ENCODE peak calls at places on chromosome 4, in seven cellular contexts. One of them, this sample, is unnamed.

GRCh38 chr4:16083217-16084191 is at the start of gene PROM1:
- DNase-seq in uterus: no peak
- DNase-seq in CD8-positive, alpha-beta T cell: no peak
- DNase-seq in OCI-LY7: no peak
- DNase-seq in colonic mucosa: peak; percentile 60
- DNase-seq in psoas muscle: no peak
- DNase-seq in HCT116: peak; percentile 37
- DNase-seq in this sample: no peak

GRCh38 chr4:174669278-174669677 is 147.0 kb upstream of the HPGD start:
- DNase-seq in uterus: no peak
- DNase-seq in CD8-positive, alpha-beta T cell: no peak
- DNase-seq in OCI-LY7: no peak
- DNase-seq in colonic mucosa: no peak
- DNase-seq in psoas muscle: no peak
- DNase-seq in HCT116: no peak
- DNase-seq in this sample: no peak

GRCh38 chr4:73019462-73020047 is 50.0 kb downstream of the COX18 start:
- DNase-seq in uterus: no peak
- DNase-seq in CD8-positive, alpha-beta T cell: no peak
- DNase-seq in OCI-LY7: peak; percentile 61
- DNase-seq in colonic mucosa: no peak
- DNase-seq in psoas muscle: no peak
- DNase-seq in HCT116: peak; percentile 23
- DNase-seq in this sample: no peak

GRCh38 chr4:111952708-111953107 is 192.5 kb upstream of the FAM241A start:
- DNase-seq in uterus: no peak
- DNase-seq in CD8-positive, alpha-beta T cell: no peak
- DNase-seq in OCI-LY7: no peak
- DNase-seq in colonic mucosa: no peak
- DNase-seq in psoas muscle: no peak
- DNase-seq in HCT116: no peak
- DNase-seq in this sample: no peak

GRCh38 chr4:118033148-118034060 is 882 bp upstream of the NDST3 start:
- DNase-seq in uterus: no peak
- DNase-seq in CD8-positive, alpha-beta T cell: no peak
- DNase-seq in OCI-LY7: no peak
- DNase-seq in colonic mucosa: peak; percentile 63
- DNase-seq in psoas muscle: peak; percentile 60
- DNase-seq in HCT116: peak; percentile 40
- DNase-seq in this sample: no peak

GRCh38 chr4:128715616-128716015 is 93.9 kb upstream of the JADE1 start:
- DNase-seq in uterus: no peak
- DNase-seq in CD8-positive, alpha-beta T cell: no peak
- DNase-seq in OCI-LY7: no peak
- DNase-seq in colonic mucosa: no peak
- DNase-seq in psoas muscle: no peak
- DNase-seq in HCT116: no peak
- DNase-seq in this sample: no peak

GRCh38 chr4:156594619-156595018 is 377.0 kb downstream of the PDGFC start:
- DNase-seq in uterus: peak; percentile 57
- DNase-seq in CD8-positive, alpha-beta T cell: no peak
- DNase-seq in OCI-LY7: no peak
- DNase-seq in colonic mucosa: peak; percentile 36
- DNase-seq in psoas muscle: peak; percentile 47
- DNase-seq in HCT116: no peak
- DNase-seq in this sample: no peak

GRCh38 chr4:47239649-47240048 is 208.3 kb downstream of the GABRB1 start:
- DNase-seq in uterus: no peak
- DNase-seq in CD8-positive, alpha-beta T cell: no peak
- DNase-seq in OCI-LY7: no peak
- DNase-seq in colonic mucosa: no peak
- DNase-seq in psoas muscle: no peak
- DNase-seq in HCT116: no peak
- DNase-seq in this sample: no peak

GRCh38 chr4:26861434-26862186 is 969 bp downstream of the STIM2 start:
- DNase-seq in uterus: peak; percentile 54
- DNase-seq in CD8-positive, alpha-beta T cell: peak; percentile 43
- DNase-seq in OCI-LY7: peak; percentile 97
- DNase-seq in colonic mucosa: peak; percentile 78
- DNase-seq in psoas muscle: peak; percentile 81
- DNase-seq in HCT116: no peak
- DNase-seq in this sample: no peak

GRCh38 chr4:125801373-125801772 is 486.6 kb downstream of the FAT4 start:
- DNase-seq in uterus: no peak
- DNase-seq in CD8-positive, alpha-beta T cell: no peak
- DNase-seq in OCI-LY7: no peak
- DNase-seq in colonic mucosa: no peak
- DNase-seq in psoas muscle: no peak
- DNase-seq in HCT116: no peak
- DNase-seq in this sample: no peak

GRCh38 chr4:152680988-152681731 is 1.4 kb upstream of the TMEM154 start:
- DNase-seq in uterus: no peak
- DNase-seq in CD8-positive, alpha-beta T cell: no peak
- DNase-seq in OCI-LY7: peak; percentile 65
- DNase-seq in colonic mucosa: no peak
- DNase-seq in psoas muscle: no peak
- DNase-seq in HCT116: no peak
- DNase-seq in this sample: no peak

GRCh38 chr4:38759077-38759789 is 23.6 kb downstream of the TLR10 start:
- DNase-seq in uterus: peak; percentile 64
- DNase-seq in CD8-positive, alpha-beta T cell: peak; percentile 38
- DNase-seq in OCI-LY7: peak; percentile 83
- DNase-seq in colonic mucosa: peak; percentile 71
- DNase-seq in psoas muscle: no peak
- DNase-seq in HCT116: no peak
- DNase-seq in this sample: no peak

GRCh38 chr4:111994392-111994791 is 150.9 kb upstream of the FAM241A start:
- DNase-seq in uterus: no peak
- DNase-seq in CD8-positive, alpha-beta T cell: no peak
- DNase-seq in OCI-LY7: no peak
- DNase-seq in colonic mucosa: no peak
- DNase-seq in psoas muscle: no peak
- DNase-seq in HCT116: no peak
- DNase-seq in this sample: no peak

GRCh38 chr4:145883173-145883572 is 55.5 kb downstream of the ZNF827 start:
- DNase-seq in uterus: no peak
- DNase-seq in CD8-positive, alpha-beta T cell: no peak
- DNase-seq in OCI-LY7: no peak
- DNase-seq in colonic mucosa: no peak
- DNase-seq in psoas muscle: no peak
- DNase-seq in HCT116: no peak
- DNase-seq in this sample: no peak

GRCh38 chr4:138561906-138562305 is 319.8 kb upstream of the SLC7A11 start:
- DNase-seq in uterus: no peak
- DNase-seq in CD8-positive, alpha-beta T cell: no peak
- DNase-seq in OCI-LY7: no peak
- DNase-seq in colonic mucosa: no peak
- DNase-seq in psoas muscle: peak; percentile 58
- DNase-seq in HCT116: no peak
- DNase-seq in this sample: no peak

GRCh38 chr4:99506781-99507180 is 4.0 kb upstream of the C4orf17 start:
- DNase-seq in uterus: no peak
- DNase-seq in CD8-positive, alpha-beta T cell: no peak
- DNase-seq in OCI-LY7: no peak
- DNase-seq in colonic mucosa: no peak
- DNase-seq in psoas muscle: no peak
- DNase-seq in HCT116: no peak
- DNase-seq in this sample: no peak

GRCh38 chr4:155578219-155578618 is 88.4 kb upstream of the GUCY1A1 start:
- DNase-seq in uterus: no peak
- DNase-seq in CD8-positive, alpha-beta T cell: no peak
- DNase-seq in OCI-LY7: no peak
- DNase-seq in colonic mucosa: no peak
- DNase-seq in psoas muscle: no peak
- DNase-seq in HCT116: no peak
- DNase-seq in this sample: no peak

GRCh38 chr4:109229028-109229427 is 73.4 kb downstream of the COL25A1 start:
- DNase-seq in uterus: no peak
- DNase-seq in CD8-positive, alpha-beta T cell: no peak
- DNase-seq in OCI-LY7: no peak
- DNase-seq in colonic mucosa: no peak
- DNase-seq in psoas muscle: no peak
- DNase-seq in HCT116: no peak
- DNase-seq in this sample: no peak

GRCh38 chr4:186204611-186205144 is 13.3 kb downstream of the CYP4V2 start:
- DNase-seq in uterus: no peak
- DNase-seq in CD8-positive, alpha-beta T cell: no peak
- DNase-seq in OCI-LY7: no peak
- DNase-seq in colonic mucosa: peak; percentile 59
- DNase-seq in psoas muscle: no peak
- DNase-seq in HCT116: no peak
- DNase-seq in this sample: no peak

GRCh38 chr4:186202490-186203140 is 11.2 kb downstream of the CYP4V2 start:
- DNase-seq in uterus: no peak
- DNase-seq in CD8-positive, alpha-beta T cell: no peak
- DNase-seq in OCI-LY7: no peak
- DNase-seq in colonic mucosa: no peak
- DNase-seq in psoas muscle: no peak
- DNase-seq in HCT116: no peak
- DNase-seq in this sample: no peak

GRCh38 chr4:186201535-186202230 is 10.3 kb downstream of the CYP4V2 start:
- DNase-seq in uterus: no peak
- DNase-seq in CD8-positive, alpha-beta T cell: peak; percentile 14
- DNase-seq in OCI-LY7: peak; percentile 83
- DNase-seq in colonic mucosa: peak; percentile 39
- DNase-seq in psoas muscle: no peak
- DNase-seq in HCT116: peak; percentile 66
- DNase-seq in this sample: no peak

GRCh38 chr4:186203391-186203802 is 12.0 kb downstream of the CYP4V2 start:
- DNase-seq in uterus: peak; percentile 32
- DNase-seq in CD8-positive, alpha-beta T cell: no peak
- DNase-seq in OCI-LY7: no peak
- DNase-seq in colonic mucosa: no peak
- DNase-seq in psoas muscle: no peak
- DNase-seq in HCT116: no peak
- DNase-seq in this sample: no peak

DNA sequence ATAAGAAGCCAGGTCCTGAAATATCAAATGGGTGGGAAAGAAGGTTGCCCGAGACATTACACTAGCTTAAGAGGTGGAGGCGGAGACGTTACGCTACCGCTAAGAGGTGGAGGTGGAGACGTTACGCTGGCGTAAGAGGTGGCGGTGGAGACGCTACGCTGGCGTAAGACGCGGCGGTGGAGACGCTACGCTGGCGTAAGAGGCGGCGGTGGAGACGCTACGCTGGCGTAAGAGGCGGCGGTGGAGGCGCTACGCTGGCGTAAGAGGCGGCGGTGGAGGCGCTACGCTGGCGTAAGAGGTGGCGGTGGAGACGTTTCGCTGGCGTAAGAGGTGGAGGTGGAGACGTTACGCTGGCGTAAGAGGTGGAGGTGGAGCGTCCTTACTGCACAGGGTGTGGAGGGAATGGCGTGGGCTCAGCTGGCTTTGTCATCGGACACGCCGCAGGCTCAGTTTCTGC is 12.8 kb downstream of the CYP4V2 start:
- DNase-seq in uterus: peak; percentile 50
- DNase-seq in CD8-positive, alpha-beta T cell: no peak
- DNase-seq in OCI-LY7: no peak
- DNase-seq in colonic mucosa: no peak
- DNase-seq in psoas muscle: no peak
- DNase-seq in HCT116: peak; percentile 81
- DNase-seq in this sample: no peak
- H3K4me3 ChIP-seq in uterus: no peak overlapping the region
- H3K4me3 ChIP-seq in CD8-positive, alpha-beta T cell: peak overlapping the region; percentile 22
- H3K4me3 ChIP-seq in OCI-LY7: no peak overlapping the region
- H3K4me3 ChIP-seq in colonic mucosa: peak overlapping the region; percentile 0
- H3K4me3 ChIP-seq in psoas muscle: peak overlapping the region; percentile 53
- H3K4me3 ChIP-seq in HCT116: peak overlapping the region; percentile 50
- H3K4me3 ChIP-seq in this sample: no peak overlapping the region

GRCh38 chr4:169062861-169063197 is 52.8 kb upstream of the CBR4 start:
- DNase-seq in uterus: peak; percentile 24
- DNase-seq in CD8-positive, alpha-beta T cell: no peak
- DNase-seq in OCI-LY7: no peak
- DNase-seq in colonic mucosa: no peak
- DNase-seq in psoas muscle: no peak
- DNase-seq in HCT116: no peak
- DNase-seq in this sample: no peak
- H3K4me1 ChIP-seq in uterus: no peaks in the 10 kb centered on the region
- H3K4me1 ChIP-seq in CD8-positive, alpha-beta T cell: no peaks in the 10 kb centered on the region
- H3K4me1 ChIP-seq in OCI-LY7: no peaks in the 10 kb centered on the region
- H3K4me1 ChIP-seq in colonic mucosa: no peaks in the 10 kb centered on the region
- H3K4me1 ChIP-seq in psoas muscle: peaks cover 30% of the 10 kb centered on the region
- H3K4me1 ChIP-seq in HCT116: no peaks in the 10 kb centered on the region
- H3K4me1 ChIP-seq in this sample: peaks cover 58% of the 10 kb centered on the region

GRCh38 chr4:5708829-5709680 is 696 bp upstream of the EVC2 start:
- DNase-seq in uterus: no peak
- DNase-seq in CD8-positive, alpha-beta T cell: no peak
- DNase-seq in OCI-LY7: no peak
- DNase-seq in colonic mucosa: no peak
- DNase-seq in psoas muscle: no peak
- DNase-seq in HCT116: no peak
- DNase-seq in this sample: no peak
- TF ChIP-seq CTCF in uterus: no peak
- TF ChIP-seq CTCF in CD8-positive, alpha-beta T cell: no peak
- TF ChIP-seq CTCF in OCI-LY7: no peak
- TF ChIP-seq CTCF in colonic mucosa: no peak
- TF ChIP-seq CTCF in psoas muscle: no peak
- TF ChIP-seq CTCF in HCT116: no peak
- TF ChIP-seq CTCF in this sample: no peak

GRCh38 chr4:185589067-185589844 is 53.9 kb upstream of the PDLIM3 start:
- DNase-seq in uterus: peak; percentile 50
- DNase-seq in CD8-positive, alpha-beta T cell: no peak
- DNase-seq in OCI-LY7: no peak
- DNase-seq in colonic mucosa: no peak
- DNase-seq in psoas muscle: no peak
- DNase-seq in HCT116: peak; percentile 81
- DNase-seq in this sample: no peak

GRCh38 chr4:185592438-185592837 is 57.1 kb upstream of the PDLIM3 start:
- DNase-seq in uterus: no peak
- DNase-seq in CD8-positive, alpha-beta T cell: no peak
- DNase-seq in OCI-LY7: no peak
- DNase-seq in colonic mucosa: no peak
- DNase-seq in psoas muscle: no peak
- DNase-seq in HCT116: no peak
- DNase-seq in this sample: no peak

GRCh38 chr4:185592845-185593488 is 57.7 kb upstream of the PDLIM3 start:
- DNase-seq in uterus: no peak
- DNase-seq in CD8-positive, alpha-beta T cell: no peak
- DNase-seq in OCI-LY7: peak; percentile 11
- DNase-seq in colonic mucosa: no peak
- DNase-seq in psoas muscle: no peak
- DNase-seq in HCT116: no peak
- DNase-seq in this sample: no peak

GRCh38 chr4:185590982-185591381 is 55.7 kb upstream of the PDLIM3 start:
- DNase-seq in uterus: peak; percentile 41
- DNase-seq in CD8-positive, alpha-beta T cell: no peak
- DNase-seq in OCI-LY7: no peak
- DNase-seq in colonic mucosa: no peak
- DNase-seq in psoas muscle: no peak
- DNase-seq in HCT116: no peak
- DNase-seq in this sample: no peak

DNA sequence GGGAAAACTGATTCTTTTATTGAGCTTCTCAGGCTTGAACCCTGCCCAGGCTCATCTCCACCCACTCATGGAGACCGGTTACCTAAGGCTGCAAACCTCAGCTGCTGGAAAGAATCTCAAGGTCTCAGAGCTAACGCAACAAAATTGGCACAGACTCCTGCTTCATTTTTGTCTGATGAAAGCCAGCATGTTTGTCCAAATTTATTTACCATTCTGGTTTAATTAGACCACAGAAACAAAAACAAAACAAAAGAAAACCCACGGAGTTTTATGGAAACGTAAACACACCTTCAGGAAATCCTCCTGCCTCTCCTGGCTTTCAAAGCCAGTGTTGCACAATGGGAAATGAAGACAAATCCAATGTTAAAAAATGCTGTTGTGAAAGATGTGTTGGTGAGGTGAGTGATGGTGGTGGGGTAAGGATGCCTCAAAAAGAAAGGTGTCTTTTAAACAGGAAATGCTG is 56.4 kb upstream of the PDLIM3 start:
- DNase-seq in uterus: no peak
- DNase-seq in CD8-positive, alpha-beta T cell: no peak
- DNase-seq in OCI-LY7: no peak
- DNase-seq in colonic mucosa: no peak
- DNase-seq in psoas muscle: no peak
- DNase-seq in HCT116: no peak
- DNase-seq in this sample: no peak
- H3K4me3 ChIP-seq in uterus: no peak overlapping the region
- H3K4me3 ChIP-seq in CD8-positive, alpha-beta T cell: no peak overlapping the region
- H3K4me3 ChIP-seq in OCI-LY7: no peak overlapping the region
- H3K4me3 ChIP-seq in colonic mucosa: no peak overlapping the region
- H3K4me3 ChIP-seq in psoas muscle: peak overlapping the region; percentile 16
- H3K4me3 ChIP-seq in HCT116: no peak overlapping the region
- H3K4me3 ChIP-seq in this sample: peak overlapping the region; percentile 3